ENCODE peak calls at places on chromosomes 5 and 9, in five cellular contexts. C is lung, L is fibroblast of pulmonary artery, A is AG10803, O is thyroid gland. X is an unnamed sample.

GRCh38 chr5:72281764-72282499 is 38.1 kb downstream of the MRPS27 start:
- DNase-seq in C (no peak), A (peak; percentile 92), O (no peak), L (peak; percentile 92), X (no peak)

GRCh38 chr9:94779693-94780290 is 53.3 kb downstream of the AOPEP start:
- DNase-seq in C (no peak), O (no peak), L (no peak), A (no peak), X (no peak)

GRCh38 chr5:153425914-153426313 is 64.6 kb upstream of the GRIA1 start:
- DNase-seq in A (no peak), C (no peak), O (no peak), L (no peak), X (no peak)

GRCh38 chr5:80054682-80055081 is 19.5 kb downstream of the THBS4 start:
- DNase-seq in L (no peak), A (peak; percentile 49), O (no peak), C (no peak), X (no peak)

GRCh38 chr5:134141346-134142050 is 27.0 kb downstream of the TCF7 start:
- DNase-seq in A (no peak), O (no peak), C (no peak), L (no peak), X (no peak)

GRCh38 chr5:72451771-72452505 is 55.3 kb downstream of the ZNF366 start:
- DNase-seq in O (peak; percentile 24), L (peak; percentile 99), A (peak; percentile 99), C (peak; percentile 34), X (peak; percentile 25)

GRCh38 chr9:27638716-27639115 is 65.4 kb upstream of the C9orf72 start:
- DNase-seq in L (peak; percentile 1), C (no peak), O (no peak), A (no peak), X (no peak)

GRCh38 chr5:57817001-57817453 is 334.4 kb upstream of the ACTBL2 start:
- DNase-seq in O (no peak), C (no peak), L (peak; percentile 55), A (no peak), X (no peak)

GRCh38 chr9:3330792-3331420 is 194.9 kb downstream of the RFX3 start:
- DNase-seq in A (peak; percentile 42), L (peak; percentile 32), O (no peak), C (no peak), X (no peak)

GRCh38 chr9:93081931-93082330 is 14.1 kb upstream of the CARD19 start:
- DNase-seq in C (no peak), O (no peak), L (peak; percentile 72), A (peak; percentile 91), X (peak; percentile 5)

GRCh38 chr5:59831341-59831989 is 62.1 kb downstream of the PDE4D start:
- DNase-seq in A (no peak), C (no peak), O (no peak), L (peak; percentile 24), X (no peak)

GRCh38 chr5:179118756-179119414 is 58.7 kb downstream of the ZNF354C start:
- DNase-seq in L (no peak), C (peak; percentile 1), A (no peak), O (no peak), X (peak; percentile 4)

GRCh38 chr9:92133949-92134604 is 18.9 kb upstream of the SPTLC1 start:
- DNase-seq in L (peak; percentile 81), A (peak; percentile 70), C (peak; percentile 77), O (peak; percentile 80), X (peak; percentile 74)

GRCh38 chr9:110801426-110801825 is 132.8 kb downstream of the MUSK start:
- DNase-seq in A (no peak), L (no peak), O (no peak), C (no peak), X (no peak)

GRCh38 chr5:150763023-150763793 is 4.4 kb upstream of the DCTN4 start:
- DNase-seq in L (peak; percentile 98), A (peak; percentile 81), O (peak; percentile 50), C (peak; percentile 46), X (no peak)

GRCh38 chr5:91443028-91443427 is 59.9 kb upstream of the ARRDC3 start:
- DNase-seq in L (peak; percentile 19), A (peak; percentile 83), C (no peak), O (no peak), X (no peak)

GRCh38 chr5:40606077-40606765 is 73.5 kb upstream of the PTGER4 start:
- DNase-seq in O (peak; percentile 51), L (no peak), A (no peak), C (peak; percentile 32), X (no peak)

GRCh38 chr5:119445544-119445943 is 6.8 kb upstream of the HSD17B4 start:
- DNase-seq in C (no peak), O (no peak), A (no peak), L (no peak), X (no peak)

GRCh38 chr9:130258999-130259398 is 6.6 kb upstream of the HMCN2 start:
- DNase-seq in A (no peak), C (no peak), O (no peak), L (no peak), X (no peak)

GRCh38 chr5:74575741-74576538 is 64.6 kb downstream of the ENC1 start:
- DNase-seq in C (no peak), A (peak; percentile 78), O (no peak), L (peak; percentile 80), X (no peak)

GRCh38 chr5:98170994-98171393 is 602.5 kb upstream of the RGMB start:
- DNase-seq in C (no peak), L (no peak), A (no peak), O (no peak), X (no peak)

GRCh38 chr9:99269429-99269828 is 47.3 kb downstream of the SEC61B start:
- DNase-seq in C (no peak), A (peak; percentile 90), O (no peak), L (peak; percentile 74), X (no peak)

GRCh38 chr5:80741015-80741414 is 86.2 kb upstream of the DHFR start:
- DNase-seq in L (no peak), O (no peak), C (no peak), A (no peak), X (no peak)

GRCh38 chr5:175687231-175687701 is 29.4 kb downstream of the HRH2 start:
- DNase-seq in L (no peak), O (no peak), A (no peak), C (no peak), X (no peak)

GRCh38 chr5:6736106-6736505 is 22.9 kb downstream of the TENT4A start:
- DNase-seq in O (no peak), C (peak; percentile 63), A (no peak), L (no peak), X (no peak)

GRCh38 chr5:73989956-73990355 is 364.0 kb downstream of the ARHGEF28 start:
- DNase-seq in L (no peak), A (no peak), C (no peak), O (no peak), X (no peak)

GRCh38 chr9:77475641-77476473 is 172.3 kb downstream of the GNA14 start:
- DNase-seq in O (no peak), C (no peak), L (peak; percentile 84), A (peak; percentile 82), X (no peak)

GRCh38 chr9:684055-684949 is 157.2 kb upstream of the DMRT1 start:
- DNase-seq in C (no peak), O (no peak), A (peak; percentile 73), L (peak; percentile 54), X (no peak)

GRCh38 chr5:37665889-37666288 is 174.0 kb downstream of the GDNF start:
- DNase-seq in C (peak; percentile 51), O (peak; percentile 53), A (peak; percentile 55), L (peak; percentile 22), X (no peak)

GRCh38 chr9:116286287-116286686 is 132.7 kb downstream of the PAPPA start:
- DNase-seq in O (no peak), C (no peak), L (no peak), A (no peak), X (no peak)

GRCh38 chr5:116740771-116741170 is 166.1 kb upstream of the SEMA6A start:
- DNase-seq in C (no peak), L (no peak), O (no peak), A (no peak), X (no peak)

GRCh38 chr5:71456362-71456743 is 902 bp downstream of the BDP1 start:
- DNase-seq in O (no peak), A (no peak), L (no peak), C (no peak), X (no peak)

GRCh38 chr5:53200309-53200708 is 90.8 kb upstream of the MOCS2 start:
- DNase-seq in O (no peak), A (no peak), L (peak; percentile 8), C (no peak), X (no peak)

DNA sequence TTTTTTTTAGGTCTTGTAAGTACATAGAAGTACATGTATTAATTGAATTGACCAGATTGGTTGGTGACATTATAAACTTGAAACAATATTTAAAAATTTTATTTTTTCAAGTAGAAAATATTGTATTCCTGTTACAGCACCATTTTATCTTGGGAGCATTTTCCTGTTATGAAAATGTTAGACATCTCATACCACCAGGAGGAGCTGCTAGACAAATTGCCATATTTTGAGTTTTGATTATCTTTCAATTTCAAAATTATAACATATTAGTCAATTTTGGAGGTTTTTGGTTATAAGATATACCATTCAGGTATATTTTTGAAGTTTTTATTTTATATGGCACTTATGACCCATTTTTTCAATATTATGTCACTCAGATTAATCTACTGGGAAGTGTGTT is 84.4 kb downstream of the CNTLN start:
- DNase-seq in L (peak; percentile 26), A (peak; percentile 1), O (no peak), C (no peak), X (no peak)
- TF ChIP-seq CTCF in L (peak; percentile 52), A (peak; percentile 45), O (no peak), C (no peak), X (no peak)

GRCh38 chr5:62263401-62263800 is 42.6 kb upstream of the KIF2A start:
- DNase-seq in A (no peak), L (no peak), C (no peak), O (no peak), X (no peak)
- TF ChIP-seq CTCF in A (no peak), L (no peak), C (no peak), O (no peak), X (no peak)

GRCh38 chr5:159286420-159287035 is 23.4 kb downstream of the UBLCP1 start:
- DNase-seq in A (peak; percentile 52), C (no peak), L (peak; percentile 57), O (no peak), X (no peak)
- TF ChIP-seq CTCF in A (peak; percentile 66), C (peak; percentile 18), L (peak; percentile 44), O (peak; percentile 37), X (peak; percentile 25)

GRCh38 chr9:132168851-132169250 is 7.0 kb downstream of the NTNG2 start:
- DNase-seq in O (no peak), A (no peak), L (no peak), C (no peak), X (no peak)

GRCh38 chr9:132167192-132167591 is 5.3 kb downstream of the NTNG2 start:
- DNase-seq in A (no peak), C (no peak), L (no peak), O (no peak), X (no peak)

GRCh38 chr9:132168347-132168746 is 6.5 kb downstream of the NTNG2 start:
- DNase-seq in L (peak; percentile 33), A (no peak), C (no peak), O (no peak), X (no peak)

GRCh38 chr9:132164604-132165362 is 2.9 kb downstream of the NTNG2 start:
- DNase-seq in L (peak; percentile 87), O (peak; percentile 17), C (peak; percentile 39), A (peak; percentile 55), X (peak; percentile 33)

DNA sequence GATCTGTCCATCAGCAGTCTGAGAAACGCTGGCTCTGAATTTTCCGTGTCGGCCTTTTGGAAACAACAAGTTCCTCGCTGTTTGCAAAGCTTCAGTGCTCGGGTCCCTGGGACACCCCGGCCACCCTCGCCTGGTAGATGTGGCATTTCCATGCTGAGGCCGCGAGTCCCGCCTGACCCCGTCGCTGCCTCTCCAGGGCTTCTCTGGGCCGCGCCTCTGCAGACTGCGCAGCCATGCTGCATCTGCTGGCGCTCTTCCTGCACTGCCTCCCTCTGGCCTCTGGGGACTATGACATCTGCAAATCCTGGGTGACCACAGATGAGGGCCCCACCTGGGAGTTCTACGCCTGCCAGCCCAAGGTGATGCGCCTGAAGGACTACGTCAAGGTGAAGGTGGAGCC is 4.7 kb downstream of the NTNG2 start:
- DNase-seq in L (no peak), O (no peak), C (no peak), A (no peak), X (no peak)
- TF ChIP-seq CTCF in L (peak; percentile 32), O (no peak), C (no peak), A (no peak), X (no peak)